ENCODE peak calls at places on chromosomes 11 and 22, in four cellular contexts. N is A549, Y is K562, J is GM12878. A is an unnamed sample.

GRCh38 chr22:33386270-33386669 is 328.1 kb upstream of the SYN3 start:
- DNase-seq in N (no peak), Y (no peak), J (no peak), A (no peak)

GRCh38 chr22:36528336-36528735 is 630 bp downstream of the EIF3D start:
- DNase-seq in J (no peak), Y (peak), N (no peak), A (no peak)

GRCh38 chr11:77547863-77548551 is 41.7 kb upstream of the AQP11 start:
- DNase-seq in N (peak), Y (peak), J (peak), A (peak)

GRCh38 chr11:34570584-34570983 is 50.3 kb upstream of the EHF start:
- DNase-seq in N (no peak), Y (no peak), J (no peak), A (no peak)

GRCh38 chr11:2771758-2772466 is 72.1 kb upstream of the KCNQ1OT1 start:
- DNase-seq in Y (no peak), N (no peak), J (no peak), A (no peak)

GRCh38 chr11:134355136-134355535 is 23.3 kb downstream of the GLB1L2 start:
- DNase-seq in Y (peak), N (no peak), J (no peak), A (no peak)

GRCh38 chr22:31184015-31184414 is 24.0 kb downstream of the RNF185 start:
- DNase-seq in N (no peak), Y (no peak), J (no peak), A (no peak)

GRCh38 chr11:2826679-2827056 is 58.9 kb downstream of the CDKN1C start:
- DNase-seq in J (no peak), Y (no peak), N (no peak), A (no peak)

GRCh38 chr11:30935861-30936260 is 349.7 kb upstream of the MPPED2 start:
- DNase-seq in N (no peak), Y (no peak), J (no peak), A (no peak)

GRCh38 chr11:36507824-36508489 is 2.1 kb downstream of the TRAF6 start:
- DNase-seq in N (no peak), J (no peak), Y (no peak), A (no peak)

GRCh38 chr11:103471546-103471945 is 362.3 kb downstream of the DYNC2H1 start:
- DNase-seq in N (no peak), J (no peak), Y (no peak), A (no peak)

GRCh38 chr11:19087658-19088057 is 27.1 kb upstream of the MRGPRX2 start:
- DNase-seq in Y (no peak), N (no peak), J (no peak), A (no peak)

GRCh38 chr11:36672815-36673450 is 74.9 kb upstream of the RAG2 start:
- DNase-seq in N (peak), J (no peak), Y (peak), A (peak)

GRCh38 chr22:45925811-45926351 is 51.1 kb downstream of the WNT7B start:
- DNase-seq in Y (no peak), N (peak), J (no peak), A (no peak)

GRCh38 chr11:126604461-126604860 is 249.0 kb downstream of the ST3GAL4 start:
- DNase-seq in J (no peak), N (no peak), Y (no peak), A (no peak)

GRCh38 chr11:34395916-34396555 is 38.2 kb upstream of the ABTB2 start:
- DNase-seq in J (no peak), N (peak), Y (no peak), A (no peak)

GRCh38 chr11:74464746-74465145 is 2.6 kb downstream of the KCNE3 start:
- DNase-seq in J (no peak), Y (no peak), N (no peak), A (no peak)

GRCh38 chr11:130068986-130069683 is 559 bp upstream of the APLP2 start:
- DNase-seq in J (no peak), N (peak), Y (no peak), A (no peak)

GRCh38 chr11:77147668-77148321 is 19.7 kb downstream of the MYO7A start:
- DNase-seq in N (no peak), Y (peak), J (no peak), A (no peak)

GRCh38 chr11:85685820-85686459 is at the start of gene CCDC89:
- DNase-seq in J (no peak), Y (no peak), N (peak), A (peak)

GRCh38 chr11:103714246-103714645 is 322.2 kb upstream of the DDI1 start:
- DNase-seq in Y (no peak), N (no peak), J (no peak), A (no peak)

GRCh38 chr11:77289737-77290136 is 11.7 kb downstream of the GDPD4 start:
- DNase-seq in J (no peak), N (no peak), Y (no peak), A (no peak)

GRCh38 chr22:44595841-44596341 is 97.9 kb upstream of the RTL6 start:
- DNase-seq in J (no peak), N (no peak), Y (no peak), A (no peak)

GRCh38 chr11:124551189-124551588 is 7.7 kb upstream of the OR8B12 start:
- DNase-seq in Y (no peak), J (no peak), N (peak), A (peak)

GRCh38 chr11:128592454-128592853 is 5.1 kb upstream of the ETS1 start:
- DNase-seq in N (no peak), Y (no peak), J (no peak), A (no peak)

GRCh38 chr11:72760543-72761400 is 8.6 kb upstream of the ARAP1 start:
- DNase-seq in Y (no peak), N (peak), J (no peak), A (no peak)

GRCh38 chr22:24512043-24512442 is 16.9 kb downstream of the UPB1 start:
- DNase-seq in Y (no peak), J (no peak), N (no peak), A (no peak)

GRCh38 chr11:71246559-71246958 is 5.8 kb downstream of the SHANK2 start:
- DNase-seq in Y (no peak), J (no peak), N (no peak), A (no peak)

GRCh38 chr22:22565991-22566390 is 6.9 kb upstream of the PRAME start:
- DNase-seq in N (peak), J (no peak), Y (no peak), A (no peak)

DNA sequence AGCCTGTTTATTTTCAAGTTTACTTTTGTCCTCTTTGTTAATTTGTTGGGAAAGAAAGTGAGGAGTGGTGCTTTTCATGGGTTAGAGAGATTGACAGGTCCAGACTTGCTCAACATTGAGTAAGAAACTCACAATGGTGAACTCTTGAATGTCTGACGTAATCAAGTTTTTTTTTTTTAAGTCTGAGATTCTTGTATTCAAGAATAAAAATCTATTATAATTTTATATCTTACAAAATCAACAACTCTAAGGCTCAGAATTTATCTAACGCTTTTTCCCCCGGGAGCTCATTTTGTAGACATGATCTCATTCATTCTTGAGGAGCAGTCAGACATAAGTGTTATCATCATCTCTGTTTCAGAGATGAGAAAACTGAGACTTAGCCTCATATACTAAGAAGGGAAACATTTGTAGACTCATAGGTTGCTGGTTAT is 39.1 kb upstream of the SPTBN2 start:
- DNase-seq in N (peak), J (no peak), Y (no peak), A (peak)
- TF ChIP-seq CHD4 in N (no peak), J (no peak), Y (no peak), A (no peak)

GRCh38 chr11:115377882-115378296 is 126.3 kb downstream of the CADM1 start:
- DNase-seq in N (peak), Y (no peak), J (no peak), A (peak)
- TF ChIP-seq CHD4 in N (no peak), Y (no peak), J (no peak), A (no peak)

GRCh38 chr11:66638177-66639065 is at the start of gene RBM4:
- DNase-seq in J (peak), Y (peak), N (peak), A (peak)

GRCh38 chr11:66639066-66639813 is 737 bp downstream of the RBM4 start:
- DNase-seq in N (peak), Y (no peak), J (no peak), A (peak)

GRCh38 chr11:66637557-66638176 is 836 bp upstream of the RBM4 start:
- DNase-seq in J (no peak), Y (no peak), N (no peak), A (no peak)

GRCh38 chr11:66643745-66644437 is 5.4 kb downstream of the RBM4 start:
- DNase-seq in J (no peak), Y (no peak), N (no peak), A (no peak)

GRCh38 chr11:66641834-66642233 is 3.3 kb downstream of the RBM4 start:
- DNase-seq in J (no peak), Y (no peak), N (no peak), A (no peak)
- TF ChIP-seq CHD4 in J (no peak), Y (no peak), N (no peak), A (no peak)

GRCh38 chr11:1208361-1209261 is 14.3 kb upstream of the MUC5B start:
- DNase-seq in Y (no peak), N (no peak), J (no peak), A (no peak)
- TF ChIP-seq CHD4 in Y (no peak), N (no peak), J (no peak), A (no peak)

GRCh38 chr11:61917357-61918109 is at the start of gene RAB3IL1:
- DNase-seq in Y (peak), J (no peak), N (peak), A (no peak)
- TF ChIP-seq CHD4 in Y (peak), J (no peak), N (no peak), A (no peak)

GRCh38 chr11:46450846-46451470 is 59.4 kb upstream of the CHRM4 start:
- DNase-seq in Y (no peak), J (no peak), N (no peak), A (no peak)

GRCh38 chr11:46452918-46453517 is 61.4 kb upstream of the CHRM4 start:
- DNase-seq in Y (no peak), J (no peak), N (no peak), A (peak)

GRCh38 chr11:46455816-46456215 is 64.2 kb upstream of the CHRM4 start:
- DNase-seq in J (no peak), N (no peak), Y (no peak), A (no peak)

GRCh38 chr11:46447544-46447943 is 56.0 kb upstream of the CHRM4 start:
- DNase-seq in N (no peak), Y (no peak), J (no peak), A (no peak)

DNA sequence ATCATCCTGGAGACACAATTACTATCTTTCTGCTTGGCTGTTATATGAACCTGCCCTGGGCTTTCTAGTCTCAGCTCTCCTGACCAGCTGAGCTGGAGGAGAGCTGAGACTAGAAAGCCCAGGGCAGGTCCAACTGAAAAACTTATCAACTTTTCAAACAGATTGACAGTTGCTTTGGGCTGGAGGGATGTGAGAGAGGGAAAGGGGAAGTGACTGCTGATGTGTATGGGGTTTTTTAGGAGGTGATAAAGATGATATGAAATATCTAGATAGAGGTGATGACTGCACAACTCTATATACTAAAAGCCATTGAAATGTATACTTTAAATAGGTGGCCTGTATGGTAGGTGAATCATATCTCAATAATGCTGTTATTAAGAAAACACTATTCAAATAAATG is 60.2 kb upstream of the CHRM4 start:
- DNase-seq in N (no peak), J (no peak), Y (no peak), A (no peak)
- TF ChIP-seq CHD4 in N (no peak), J (no peak), Y (no peak), A (no peak)

GRCh38 chr11:75802022-75802912 is 12.7 kb upstream of the UVRAG start:
- DNase-seq in J (no peak), Y (no peak), N (no peak), A (no peak)
- TF ChIP-seq CHD4 in J (no peak), Y (no peak), N (no peak), A (no peak)

GRCh38 chr11:116219171-116219635 is 553.6 kb downstream of the BUD13 start:
- DNase-seq in Y (no peak), N (no peak), J (no peak), A (no peak)
- TF ChIP-seq CHD4 in Y (no peak), N (no peak), J (no peak), A (no peak)

GRCh38 chr22:47100646-47101045 is 338.2 kb downstream of the TBC1D22A start:
- DNase-seq in N (no peak), J (no peak), Y (no peak), A (no peak)

GRCh38 chr22:47100019-47100418 is 337.6 kb downstream of the TBC1D22A start:
- DNase-seq in Y (no peak), N (no peak), J (no peak), A (no peak)

GRCh38 chr22:47102648-47103047 is 340.2 kb downstream of the TBC1D22A start:
- DNase-seq in J (no peak), Y (no peak), N (peak), A (peak)

GRCh38 chr22:47102081-47102480 is 339.6 kb downstream of the TBC1D22A start:
- DNase-seq in Y (no peak), J (no peak), N (no peak), A (no peak)

DNA sequence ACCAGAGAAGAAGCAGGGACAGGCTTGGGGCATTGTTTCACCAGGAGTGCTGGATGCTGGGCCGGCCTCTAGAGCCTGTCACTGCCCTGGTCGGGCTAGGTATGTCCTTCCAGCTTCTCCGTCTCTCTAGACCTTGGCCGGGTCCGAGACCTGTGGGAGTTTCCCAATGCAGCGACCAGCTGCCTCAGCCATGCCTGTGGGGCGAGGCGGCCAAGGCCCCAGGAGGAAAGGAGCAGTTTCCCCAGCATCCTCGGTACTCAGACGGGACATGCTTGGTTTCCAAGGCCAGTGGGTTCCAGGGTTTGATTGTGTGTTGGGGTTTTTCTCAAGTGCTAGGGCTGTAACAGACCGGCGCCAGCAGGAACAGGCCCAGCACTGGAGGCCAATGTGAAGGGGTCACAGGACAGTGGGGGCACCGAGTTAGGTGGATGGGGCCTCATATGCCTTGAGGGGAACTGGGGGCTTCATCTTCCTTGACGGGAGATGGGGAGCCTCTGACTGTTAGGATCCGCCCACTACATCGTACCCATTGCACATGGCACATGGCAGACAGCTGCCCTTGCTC is 339.0 kb downstream of the TBC1D22A start:
- DNase-seq in Y (no peak), N (no peak), J (no peak), A (no peak)
- TF ChIP-seq CHD4 in Y (no peak), N (no peak), J (no peak), A (no peak)

DNA sequence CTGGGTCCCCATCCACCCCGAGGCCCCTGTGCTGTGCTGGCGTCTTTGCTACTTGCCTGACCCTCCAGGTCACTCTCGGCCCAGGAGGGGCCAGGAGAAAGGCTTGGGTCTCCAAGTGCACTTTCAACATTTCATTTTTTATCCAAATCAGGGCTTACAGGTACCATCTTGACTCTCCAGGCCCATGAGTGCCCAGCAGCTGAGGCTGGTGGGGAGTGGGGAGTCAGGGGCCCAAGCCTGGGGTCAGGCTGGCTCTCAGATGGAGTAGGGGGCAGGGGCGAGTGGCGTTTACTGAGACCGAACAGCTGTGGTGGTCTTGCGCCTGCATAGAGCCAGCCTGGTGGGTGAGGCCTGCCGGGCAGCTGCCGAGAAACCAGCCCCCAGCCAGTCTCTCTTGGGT is 61.6 kb downstream of the MPPED1 start:
- DNase-seq in Y (no peak), J (no peak), N (no peak), A (no peak)
- TF ChIP-seq CHD4 in Y (no peak), J (no peak), N (no peak), A (no peak)